ENCODE peak calls at places on chromosomes 12 and 14, in four cellular contexts. One of them, this sample, is unnamed. For H3K4me1, the result is how much of the 10 kb centered on the place peaks cover.

GRCh38 chr12:23816394-23816851 is 133.0 kb downstream of the SOX5 start:
- DNase-seq in heart right ventricle: no peak
- DNase-seq in pancreas: no peak
- DNase-seq in BE2C: no peak
- DNase-seq in this sample: peak

GRCh38 chr12:31311634-31312258 is 14.2 kb downstream of the SINHCAF start:
- DNase-seq in heart right ventricle: no peak
- DNase-seq in pancreas: no peak
- DNase-seq in BE2C: no peak
- DNase-seq in this sample: no peak

GRCh38 chr12:54161481-54162437 is 27.0 kb downstream of the SMUG1 start:
- DNase-seq in heart right ventricle: no peak
- DNase-seq in pancreas: no peak
- DNase-seq in BE2C: no peak
- DNase-seq in this sample: no peak

GRCh38 chr14:52609445-52610044 is 56.9 kb downstream of the GPR137C start:
- DNase-seq in heart right ventricle: no peak
- DNase-seq in pancreas: no peak
- DNase-seq in BE2C: no peak
- DNase-seq in this sample: no peak

GRCh38 chr12:41950455-41950854 is 194.2 kb downstream of the GXYLT1 start:
- DNase-seq in heart right ventricle: no peak
- DNase-seq in pancreas: no peak
- DNase-seq in BE2C: no peak
- DNase-seq in this sample: no peak

GRCh38 chr14:96502621-96503251 is 554 bp downstream of the PAPOLA start:
- DNase-seq in heart right ventricle: peak
- DNase-seq in pancreas: peak
- DNase-seq in BE2C: peak
- DNase-seq in this sample: peak

GRCh38 chr12:131825146-131825892 is 2.9 kb upstream of the MMP17 start:
- DNase-seq in heart right ventricle: no peak
- DNase-seq in pancreas: peak
- DNase-seq in BE2C: no peak
- DNase-seq in this sample: no peak

GRCh38 chr12:123150273-123150803 is 552 bp downstream of the PITPNM2 start:
- DNase-seq in heart right ventricle: peak
- DNase-seq in pancreas: peak
- DNase-seq in BE2C: peak
- DNase-seq in this sample: no peak

GRCh38 chr12:118055144-118055557 is 5.8 kb downstream of the WSB2 start:
- DNase-seq in heart right ventricle: peak
- DNase-seq in pancreas: no peak
- DNase-seq in BE2C: peak
- DNase-seq in this sample: peak

GRCh38 chr14:76778546-76779215 is 17.4 kb downstream of the VASH1 start:
- DNase-seq in heart right ventricle: no peak
- DNase-seq in pancreas: peak
- DNase-seq in BE2C: no peak
- DNase-seq in this sample: no peak

GRCh38 chr12:121038861-121039654 is at the start of gene OASL:
- DNase-seq in heart right ventricle: no peak
- DNase-seq in pancreas: no peak
- DNase-seq in BE2C: no peak
- DNase-seq in this sample: no peak

GRCh38 chr14:25381498-25381897 is 331.6 kb upstream of the STXBP6 start:
- DNase-seq in heart right ventricle: no peak
- DNase-seq in pancreas: no peak
- DNase-seq in BE2C: no peak
- DNase-seq in this sample: peak

GRCh38 chr12:20527396-20528154 is 159.2 kb downstream of the PDE3A start:
- DNase-seq in heart right ventricle: no peak
- DNase-seq in pancreas: no peak
- DNase-seq in BE2C: no peak
- DNase-seq in this sample: no peak

GRCh38 chr14:24189460-24189859 is 844 bp upstream of the IPO4 start:
- DNase-seq in heart right ventricle: no peak
- DNase-seq in pancreas: peak
- DNase-seq in BE2C: no peak
- DNase-seq in this sample: no peak

GRCh38 chr14:24187538-24187915 is 1.1 kb downstream of the IPO4 start:
- DNase-seq in heart right ventricle: no peak
- DNase-seq in pancreas: peak
- DNase-seq in BE2C: no peak
- DNase-seq in this sample: no peak

GRCh38 chr14:24190416-24190815 is 1.8 kb upstream of the IPO4 start:
- DNase-seq in heart right ventricle: no peak
- DNase-seq in pancreas: peak
- DNase-seq in BE2C: no peak
- DNase-seq in this sample: no peak

GRCh38 chr14:24188251-24189058 is at the start of gene IPO4:
- DNase-seq in heart right ventricle: peak
- DNase-seq in pancreas: peak
- DNase-seq in BE2C: peak
- DNase-seq in this sample: peak

DNA sequence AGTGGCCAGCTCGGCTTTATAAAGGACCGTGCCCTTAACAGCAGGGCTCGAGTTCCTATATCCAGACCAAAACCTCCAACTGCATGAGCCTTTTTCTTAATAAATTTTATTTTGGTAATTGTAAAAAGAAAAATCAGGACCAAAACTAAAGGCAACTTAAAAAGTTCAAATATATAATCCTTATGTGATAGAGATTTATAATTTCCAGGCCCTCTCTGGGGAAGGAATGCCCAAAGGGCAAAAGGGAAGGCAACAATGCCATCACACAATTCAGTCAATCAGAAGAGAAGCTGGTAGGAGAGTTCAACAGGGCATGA is 401 bp upstream of the IPO4 start:
- DNase-seq in heart right ventricle: no peak
- DNase-seq in pancreas: no peak
- DNase-seq in BE2C: no peak
- DNase-seq in this sample: no peak
- H3K4me1 ChIP-seq in heart right ventricle: under half
- H3K4me1 ChIP-seq in pancreas: under half
- H3K4me1 ChIP-seq in BE2C: under half
- H3K4me1 ChIP-seq in this sample: under half

GRCh38 chr12:101642115-101643067 is 47.6 kb downstream of the MYBPC1 start:
- DNase-seq in heart right ventricle: no peak
- DNase-seq in pancreas: peak
- DNase-seq in BE2C: no peak
- DNase-seq in this sample: no peak
- H3K4me3 ChIP-seq in heart right ventricle: peak
- H3K4me3 ChIP-seq in pancreas: peak
- H3K4me3 ChIP-seq in BE2C: no peak
- H3K4me3 ChIP-seq in this sample: no peak

DNA sequence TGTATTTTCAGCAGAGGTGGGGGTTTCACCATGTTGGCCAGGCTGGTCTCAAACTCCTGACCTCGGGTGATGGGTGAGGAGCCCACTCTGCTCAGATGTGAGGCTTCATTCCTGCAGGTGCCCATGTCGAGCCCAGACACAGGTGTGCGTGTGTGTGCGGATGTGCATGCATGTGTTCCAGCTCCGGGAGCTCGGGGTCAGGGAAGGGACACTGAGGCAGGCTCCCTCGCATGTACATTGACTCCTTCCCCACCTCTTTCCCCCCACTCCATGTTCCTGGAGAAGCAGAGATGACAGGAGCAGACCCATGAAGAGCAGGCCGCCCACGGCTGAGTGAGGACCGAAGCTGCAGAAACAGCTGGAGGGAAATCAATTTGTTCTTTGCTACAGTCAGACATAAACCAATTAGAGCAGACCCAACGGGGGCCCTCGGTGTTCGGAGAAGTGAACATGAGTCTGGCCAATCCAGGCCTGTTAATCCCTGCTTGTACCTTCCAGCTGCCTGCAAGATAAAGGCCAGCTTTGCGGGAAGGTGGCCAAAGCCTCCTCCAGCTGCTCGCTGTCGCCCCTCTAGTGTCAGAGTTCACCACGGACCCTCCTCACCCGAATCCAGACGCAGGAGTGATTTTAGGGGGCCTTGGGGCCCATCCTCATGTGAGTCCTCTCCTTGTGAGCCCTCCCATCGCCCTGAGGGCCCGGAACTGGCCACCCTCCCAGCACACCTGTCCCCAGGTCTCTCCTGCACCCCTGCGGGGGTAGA is 321.0 kb upstream of the RTL1 start:
- DNase-seq in heart right ventricle: no peak
- DNase-seq in pancreas: no peak
- DNase-seq in BE2C: peak
- DNase-seq in this sample: no peak
- H3K4me1 ChIP-seq in heart right ventricle: under half
- H3K4me1 ChIP-seq in pancreas: under half
- H3K4me1 ChIP-seq in BE2C: under half
- H3K4me1 ChIP-seq in this sample: under half

GRCh38 chr14:104698688-104699425 is 9.4 kb downstream of the INF2 start:
- DNase-seq in heart right ventricle: peak
- DNase-seq in pancreas: no peak
- DNase-seq in BE2C: no peak
- DNase-seq in this sample: no peak
- H3K4me3 ChIP-seq in heart right ventricle: peak
- H3K4me3 ChIP-seq in pancreas: no peak
- H3K4me3 ChIP-seq in BE2C: no peak
- H3K4me3 ChIP-seq in this sample: no peak

DNA sequence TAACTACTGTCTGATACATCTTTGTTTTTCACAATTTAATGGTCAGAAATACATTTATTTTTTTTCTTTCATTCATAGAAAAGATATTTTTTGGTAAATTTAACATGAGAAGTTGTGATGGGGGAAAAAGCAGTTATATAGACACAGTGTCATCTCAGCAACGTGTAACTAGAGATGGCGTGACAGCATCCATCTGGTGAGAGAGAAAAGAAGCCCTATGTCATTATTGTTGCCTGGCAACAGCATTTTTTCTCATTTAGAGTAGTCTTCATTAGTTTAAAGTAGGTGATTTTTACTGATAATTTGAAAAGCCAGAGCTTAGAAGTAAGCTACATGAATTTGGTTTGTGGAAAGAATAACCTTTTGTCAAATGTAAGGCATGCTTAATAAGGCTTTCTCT is 128.5 kb downstream of the ACSS3 start:
- DNase-seq in heart right ventricle: no peak
- DNase-seq in pancreas: no peak
- DNase-seq in BE2C: no peak
- DNase-seq in this sample: no peak
- H3K4me1 ChIP-seq in heart right ventricle: under half
- H3K4me1 ChIP-seq in pancreas: under half
- H3K4me1 ChIP-seq in BE2C: under half
- H3K4me1 ChIP-seq in this sample: under half

GRCh38 chr14:22383515-22384166 is 205.4 kb downstream of the DAD1 start:
- DNase-seq in heart right ventricle: no peak
- DNase-seq in pancreas: no peak
- DNase-seq in BE2C: no peak
- DNase-seq in this sample: no peak
- H3K4me3 ChIP-seq in heart right ventricle: no peak
- H3K4me3 ChIP-seq in pancreas: no peak
- H3K4me3 ChIP-seq in BE2C: no peak
- H3K4me3 ChIP-seq in this sample: no peak

This sample was measured in Caco-2.